ENCODE peak calls at places on chromosomes 13 and 19, in ten cellular contexts. E is H9; V is lower leg skin; A is GM18507; C is ovary; R is activated T-helper 1 cell treated with Interleukin-2 at 50 U/mL for 16 hours; P is testis; Z is SJSA1; I is activated T-cell treated with anti-CD3 and anti-CD28 coated beads, Interleukin-2, amount 50 U/mL, for 48 hours; D is left cardiac atrium. Q is an unnamed sample.

GRCh38 chr13:28488376-28489005 is 6.4 kb downstream of the FLT1 start:
- DNase-seq in D (no peak), R (no peak), A (no peak), E (no peak), V (no peak), C (no peak), P (no peak), Z (no peak), I (no peak), Q (no peak)

GRCh38 chr13:42769650-42770049 is 11.7 kb upstream of the FAM216B start:
- DNase-seq in P (no peak), A (no peak), Z (no peak), V (no peak), C (no peak), I (no peak), R (no peak), E (no peak), D (no peak), Q (no peak)

GRCh38 chr19:15282311-15282705 is 50.0 kb downstream of the BRD4 start:
- DNase-seq in C (no peak), D (no peak), I (no peak), Z (no peak), P (no peak), E (no peak), A (no peak), R (no peak), V (no peak), Q (no peak)

GRCh38 chr19:41095703-41096102 is 7.5 kb downstream of the CYP2A13 start:
- DNase-seq in E (no peak), D (no peak), Z (no peak), A (no peak), C (no peak), V (no peak), R (no peak), I (no peak), P (peak; percentile 33), Q (no peak)

GRCh38 chr19:56079609-56080008 is 41.5 kb downstream of the ZNF787 start:
- DNase-seq in D (no peak), V (no peak), R (no peak), A (no peak), I (no peak), C (no peak), E (no peak), Z (no peak), P (no peak), Q (no peak)

GRCh38 chr13:20006206-20006605 is 47.7 kb downstream of the ZMYM2 start:
- DNase-seq in I (no peak), A (no peak), Z (no peak), E (no peak), C (no peak), V (no peak), P (no peak), R (no peak), D (no peak), Q (no peak)

GRCh38 chr13:98223741-98224140 is 46.7 kb upstream of the RNF113B start:
- DNase-seq in V (no peak), C (no peak), D (no peak), I (no peak), A (no peak), E (no peak), R (no peak), P (no peak), Z (no peak), Q (no peak)

GRCh38 chr13:111658150-111659100 is 338.0 kb downstream of the TEX29 start:
- DNase-seq in A (no peak), V (no peak), Z (peak; percentile 43), E (peak; percentile 65), I (no peak), R (no peak), D (no peak), C (no peak), P (no peak), Q (no peak)

GRCh38 chr13:97600438-97601080 is 166.6 kb downstream of the RAP2A start:
- DNase-seq in C (no peak), A (no peak), I (no peak), D (no peak), R (no peak), Z (no peak), V (no peak), E (no peak), P (no peak), Q (no peak)

GRCh38 chr19:42197375-42197817 is 20.1 kb downstream of the DEDD2 start:
- DNase-seq in P (no peak), D (no peak), V (no peak), I (no peak), A (no peak), E (peak; percentile 66), Z (no peak), C (no peak), R (no peak), Q (no peak)

GRCh38 chr19:34712606-34713261 is 21.3 kb upstream of the ZNF181 start:
- DNase-seq in P (peak; percentile 71), I (peak; percentile 50), E (peak; percentile 61), Z (no peak), V (peak; percentile 71), R (peak; percentile 19), D (no peak), A (no peak), C (no peak), Q (peak; percentile 42)

GRCh38 chr19:54168174-54168917 is 4.6 kb downstream of the TMC4 start:
- DNase-seq in V (peak; percentile 86), I (peak; percentile 96), A (peak; percentile 74), C (peak; percentile 96), Z (peak; percentile 93), P (peak; percentile 95), R (peak; percentile 75), E (peak; percentile 95), D (peak; percentile 92), Q (peak; percentile 82)

GRCh38 chr19:35509018-35509652 is 4.3 kb downstream of the DMKN start:
- DNase-seq in E (peak; percentile 79), V (no peak), D (peak; percentile 43), R (peak; percentile 9), I (peak; percentile 37), A (peak; percentile 32), C (peak; percentile 49), P (no peak), Z (no peak), Q (no peak)

GRCh38 chr19:34519602-34520001 is 38.0 kb downstream of the WTIP start:
- DNase-seq in C (no peak), Z (no peak), D (no peak), R (no peak), A (no peak), P (no peak), E (no peak), I (no peak), V (no peak), Q (no peak)

GRCh38 chr13:41587490-41587889 is 130.1 kb downstream of the RGCC start:
- DNase-seq in A (no peak), P (no peak), V (no peak), I (peak; percentile 36), Z (no peak), C (no peak), D (no peak), R (no peak), E (peak; percentile 60), Q (no peak)

GRCh38 chr19:45413497-45413896 is 7.1 kb downstream of the POLR1G start:
- DNase-seq in P (no peak), R (no peak), I (no peak), V (no peak), A (no peak), D (no peak), E (no peak), Z (no peak), C (no peak), Q (no peak)

GRCh38 chr19:15727724-15728123 is at the start of gene OR10H2:
- DNase-seq in Z (no peak), V (no peak), P (no peak), A (no peak), R (no peak), E (no peak), C (no peak), D (no peak), I (no peak), Q (no peak)

GRCh38 chr19:7904074-7905020 is 670 bp downstream of the MAP2K7 start:
- DNase-seq in R (no peak), E (no peak), V (peak; percentile 55), D (peak; percentile 64), I (no peak), A (peak; percentile 47), Z (peak; percentile 56), P (no peak), C (peak; percentile 81), Q (peak; percentile 70)

GRCh38 chr13:98879965-98880364 is 97.9 kb downstream of the DOCK9 start:
- DNase-seq in I (no peak), A (no peak), V (no peak), E (no peak), D (no peak), Z (peak; percentile 68), P (no peak), R (no peak), C (no peak), Q (no peak)

GRCh38 chr13:114235697-114236096 is 1.0 kb downstream of the CDC16 start:
- DNase-seq in R (no peak), A (no peak), E (no peak), C (no peak), P (no peak), V (no peak), Z (no peak), I (no peak), D (no peak), Q (no peak)

GRCh38 chr19:38666662-38667448 is 19.4 kb downstream of the ACTN4 start:
- DNase-seq in R (no peak), P (no peak), C (no peak), E (no peak), Z (peak; percentile 80), I (peak; percentile 39), V (no peak), D (peak; percentile 72), A (no peak), Q (no peak)

GRCh38 chr19:3818479-3818878 is 32.3 kb upstream of the MATK start:
- DNase-seq in V (no peak), A (no peak), I (peak; percentile 66), P (no peak), Z (no peak), C (no peak), E (no peak), D (no peak), R (no peak), Q (peak; percentile 65)

GRCh38 chr19:35832054-35832453 is 19.4 kb upstream of the PRODH2 start:
- DNase-seq in D (no peak), P (no peak), A (no peak), E (no peak), I (no peak), Z (no peak), C (no peak), V (no peak), R (no peak), Q (no peak)

GRCh38 chr19:49555600-49556411 is 24.6 kb downstream of the NOSIP start:
- DNase-seq in E (peak; percentile 94), D (peak; percentile 68), I (peak; percentile 78), R (peak; percentile 45), V (no peak), Z (no peak), P (peak; percentile 86), C (peak; percentile 82), A (no peak), Q (peak; percentile 54)

GRCh38 chr19:17555929-17556813 is 722 bp downstream of the COLGALT1 start:
- DNase-seq in A (no peak), C (peak; percentile 63), V (peak; percentile 49), P (peak; percentile 67), D (peak; percentile 82), I (no peak), R (no peak), E (peak; percentile 76), Z (peak; percentile 73), Q (peak; percentile 15)